ENCODE peak calls at places on chromosomes 4 and X, in nine cellular contexts. One of them, this sample, is unnamed. For H3K36me3, the result is how much of the 10 kb centered on the place peaks cover.

GRCh38 chr4:29307256-29307655 is 1412.9 kb upstream of the PCDH7 start:
- DNase-seq in K562: no peak
- DNase-seq in endothelial cell of umbilical vein: no peak
- DNase-seq in Peyer's patch: no peak
- DNase-seq in spleen: no peak
- DNase-seq in left ventricle myocardium inferior: no peak
- DNase-seq in brain microvascular endothelial cell: no peak
- DNase-seq in OCI-LY7: no peak
- DNase-seq in lower lobe of right lung: no peak
- DNase-seq in this sample: no peak

GRCh38 chr4:138305055-138305454 is 62.9 kb upstream of the SLC7A11 start:
- DNase-seq in K562: no peak
- DNase-seq in endothelial cell of umbilical vein: no peak
- DNase-seq in Peyer's patch: no peak
- DNase-seq in spleen: no peak
- DNase-seq in left ventricle myocardium inferior: no peak
- DNase-seq in brain microvascular endothelial cell: no peak
- DNase-seq in OCI-LY7: no peak
- DNase-seq in lower lobe of right lung: no peak
- DNase-seq in this sample: no peak

GRCh38 chr4:16196482-16197393 is 29.5 kb downstream of the TAPT1 start:
- DNase-seq in K562: no peak
- DNase-seq in endothelial cell of umbilical vein: peak
- DNase-seq in Peyer's patch: no peak
- DNase-seq in spleen: no peak
- DNase-seq in left ventricle myocardium inferior: no peak
- DNase-seq in brain microvascular endothelial cell: peak
- DNase-seq in OCI-LY7: no peak
- DNase-seq in lower lobe of right lung: no peak
- DNase-seq in this sample: no peak

GRCh38 chr4:22500128-22500611 is 15.7 kb downstream of the ADGRA3 start:
- DNase-seq in K562: no peak
- DNase-seq in endothelial cell of umbilical vein: no peak
- DNase-seq in Peyer's patch: no peak
- DNase-seq in spleen: no peak
- DNase-seq in left ventricle myocardium inferior: peak
- DNase-seq in brain microvascular endothelial cell: no peak
- DNase-seq in OCI-LY7: no peak
- DNase-seq in lower lobe of right lung: no peak
- DNase-seq in this sample: no peak

GRCh38 chr4:88807499-88807898 is 109.9 kb upstream of the NAP1L5 start:
- DNase-seq in K562: no peak
- DNase-seq in endothelial cell of umbilical vein: peak
- DNase-seq in Peyer's patch: peak
- DNase-seq in spleen: no peak
- DNase-seq in left ventricle myocardium inferior: no peak
- DNase-seq in brain microvascular endothelial cell: no peak
- DNase-seq in OCI-LY7: no peak
- DNase-seq in lower lobe of right lung: no peak
- DNase-seq in this sample: no peak

GRCh38 chrX:2577844-2578444 is 77.2 kb upstream of the DHRSX start:
- DNase-seq in K562: no peak
- DNase-seq in endothelial cell of umbilical vein: no peak
- DNase-seq in Peyer's patch: no peak
- DNase-seq in spleen: no peak
- DNase-seq in left ventricle myocardium inferior: no peak
- DNase-seq in brain microvascular endothelial cell: peak
- DNase-seq in OCI-LY7: no peak
- DNase-seq in lower lobe of right lung: no peak
- DNase-seq in this sample: no peak

GRCh38 chr4:84529169-84529751 is 30.2 kb upstream of the NKX6-1 start:
- DNase-seq in K562: peak
- DNase-seq in endothelial cell of umbilical vein: peak
- DNase-seq in Peyer's patch: no peak
- DNase-seq in spleen: no peak
- DNase-seq in left ventricle myocardium inferior: no peak
- DNase-seq in brain microvascular endothelial cell: no peak
- DNase-seq in OCI-LY7: peak
- DNase-seq in lower lobe of right lung: no peak
- DNase-seq in this sample: no peak

GRCh38 chrX:24694825-24695224 is 1.1 kb downstream of the POLA1 start:
- DNase-seq in K562: no peak
- DNase-seq in endothelial cell of umbilical vein: peak
- DNase-seq in Peyer's patch: no peak
- DNase-seq in spleen: no peak
- DNase-seq in left ventricle myocardium inferior: no peak
- DNase-seq in brain microvascular endothelial cell: no peak
- DNase-seq in OCI-LY7: no peak
- DNase-seq in lower lobe of right lung: no peak
- DNase-seq in this sample: no peak

GRCh38 chr4:152572417-152573086 is 36.7 kb upstream of the FBXW7 start:
- DNase-seq in K562: no peak
- DNase-seq in endothelial cell of umbilical vein: peak
- DNase-seq in Peyer's patch: no peak
- DNase-seq in spleen: no peak
- DNase-seq in left ventricle myocardium inferior: no peak
- DNase-seq in brain microvascular endothelial cell: peak
- DNase-seq in OCI-LY7: no peak
- DNase-seq in lower lobe of right lung: no peak
- DNase-seq in this sample: peak

GRCh38 chr4:184380707-184381106 is 93.6 kb downstream of the IRF2 start:
- DNase-seq in K562: no peak
- DNase-seq in endothelial cell of umbilical vein: no peak
- DNase-seq in Peyer's patch: no peak
- DNase-seq in spleen: no peak
- DNase-seq in left ventricle myocardium inferior: no peak
- DNase-seq in brain microvascular endothelial cell: no peak
- DNase-seq in OCI-LY7: no peak
- DNase-seq in lower lobe of right lung: no peak
- DNase-seq in this sample: no peak

GRCh38 chr4:96786306-96786705 is 946.4 kb downstream of the PDHA2 start:
- DNase-seq in K562: no peak
- DNase-seq in endothelial cell of umbilical vein: no peak
- DNase-seq in Peyer's patch: no peak
- DNase-seq in spleen: no peak
- DNase-seq in left ventricle myocardium inferior: no peak
- DNase-seq in brain microvascular endothelial cell: no peak
- DNase-seq in OCI-LY7: no peak
- DNase-seq in lower lobe of right lung: no peak
- DNase-seq in this sample: no peak

GRCh38 chrX:29560065-29560464 is 655.3 kb upstream of the MAGEB2 start:
- DNase-seq in K562: no peak
- DNase-seq in endothelial cell of umbilical vein: no peak
- DNase-seq in Peyer's patch: no peak
- DNase-seq in spleen: no peak
- DNase-seq in left ventricle myocardium inferior: no peak
- DNase-seq in brain microvascular endothelial cell: no peak
- DNase-seq in OCI-LY7: no peak
- DNase-seq in lower lobe of right lung: no peak
- DNase-seq in this sample: no peak

GRCh38 chr4:174930895-174931294 is 12.7 kb downstream of the ADAM29 start:
- DNase-seq in K562: no peak
- DNase-seq in endothelial cell of umbilical vein: no peak
- DNase-seq in Peyer's patch: no peak
- DNase-seq in spleen: no peak
- DNase-seq in left ventricle myocardium inferior: no peak
- DNase-seq in brain microvascular endothelial cell: no peak
- DNase-seq in OCI-LY7: peak
- DNase-seq in lower lobe of right lung: no peak
- DNase-seq in this sample: no peak

GRCh38 chr4:47482326-47482725 is 2.7 kb upstream of the ATP10D start:
- DNase-seq in K562: no peak
- DNase-seq in endothelial cell of umbilical vein: peak
- DNase-seq in Peyer's patch: no peak
- DNase-seq in spleen: no peak
- DNase-seq in left ventricle myocardium inferior: no peak
- DNase-seq in brain microvascular endothelial cell: peak
- DNase-seq in OCI-LY7: no peak
- DNase-seq in lower lobe of right lung: no peak
- DNase-seq in this sample: no peak
- H3K4me3 ChIP-seq in K562: no peak
- H3K4me3 ChIP-seq in endothelial cell of umbilical vein: no peak
- H3K4me3 ChIP-seq in Peyer's patch: no peak
- H3K4me3 ChIP-seq in spleen: no peak
- H3K4me3 ChIP-seq in left ventricle myocardium inferior: no peak
- H3K4me3 ChIP-seq in brain microvascular endothelial cell: no peak
- H3K4me3 ChIP-seq in OCI-LY7: no peak
- H3K4me3 ChIP-seq in lower lobe of right lung: no peak
- H3K4me3 ChIP-seq in this sample: no peak

GRCh38 chr4:118981171-118981838 is 92.7 kb downstream of the SYNPO2 start:
- DNase-seq in K562: no peak
- DNase-seq in endothelial cell of umbilical vein: no peak
- DNase-seq in Peyer's patch: no peak
- DNase-seq in spleen: no peak
- DNase-seq in left ventricle myocardium inferior: no peak
- DNase-seq in brain microvascular endothelial cell: no peak
- DNase-seq in OCI-LY7: no peak
- DNase-seq in lower lobe of right lung: no peak
- DNase-seq in this sample: no peak

GRCh38 chr4:118985170-118986000 is 96.7 kb downstream of the SYNPO2 start:
- DNase-seq in K562: no peak
- DNase-seq in endothelial cell of umbilical vein: no peak
- DNase-seq in Peyer's patch: no peak
- DNase-seq in spleen: no peak
- DNase-seq in left ventricle myocardium inferior: no peak
- DNase-seq in brain microvascular endothelial cell: no peak
- DNase-seq in OCI-LY7: no peak
- DNase-seq in lower lobe of right lung: no peak
- DNase-seq in this sample: no peak

GRCh38 chr4:118979712-118980111 is 91.1 kb downstream of the SYNPO2 start:
- DNase-seq in K562: no peak
- DNase-seq in endothelial cell of umbilical vein: no peak
- DNase-seq in Peyer's patch: no peak
- DNase-seq in spleen: no peak
- DNase-seq in left ventricle myocardium inferior: no peak
- DNase-seq in brain microvascular endothelial cell: no peak
- DNase-seq in OCI-LY7: no peak
- DNase-seq in lower lobe of right lung: no peak
- DNase-seq in this sample: no peak

GRCh38 chr4:118981839-118982381 is 93.3 kb downstream of the SYNPO2 start:
- DNase-seq in K562: peak
- DNase-seq in endothelial cell of umbilical vein: peak
- DNase-seq in Peyer's patch: peak
- DNase-seq in spleen: no peak
- DNase-seq in left ventricle myocardium inferior: no peak
- DNase-seq in brain microvascular endothelial cell: peak
- DNase-seq in OCI-LY7: peak
- DNase-seq in lower lobe of right lung: peak
- DNase-seq in this sample: no peak

DNA sequence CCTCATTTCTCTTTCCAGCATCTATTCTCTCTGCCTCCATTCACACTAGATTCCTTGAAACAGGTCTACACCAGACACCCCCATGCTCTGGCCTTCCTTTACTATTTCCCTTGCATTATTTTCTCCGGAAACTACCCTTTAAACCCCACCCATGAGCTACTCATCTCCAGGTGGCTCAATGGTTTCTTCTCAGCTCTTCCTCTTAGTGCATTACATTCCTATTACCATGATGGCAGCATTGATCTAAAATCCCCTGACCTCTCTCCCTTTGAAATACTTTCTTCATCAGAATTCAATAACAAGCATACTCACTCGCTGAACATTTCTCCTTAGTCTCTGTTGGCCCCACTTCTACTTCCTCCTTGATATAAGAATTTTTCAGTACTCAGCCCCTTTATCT is 94.6 kb downstream of the SYNPO2 start:
- DNase-seq in K562: no peak
- DNase-seq in endothelial cell of umbilical vein: no peak
- DNase-seq in Peyer's patch: no peak
- DNase-seq in spleen: no peak
- DNase-seq in left ventricle myocardium inferior: no peak
- DNase-seq in brain microvascular endothelial cell: no peak
- DNase-seq in OCI-LY7: no peak
- DNase-seq in lower lobe of right lung: no peak
- DNase-seq in this sample: no peak
- H3K36me3 ChIP-seq in K562: under half
- H3K36me3 ChIP-seq in endothelial cell of umbilical vein: under half
- H3K36me3 ChIP-seq in Peyer's patch: under half
- H3K36me3 ChIP-seq in spleen: under half
- H3K36me3 ChIP-seq in left ventricle myocardium inferior: under half
- H3K36me3 ChIP-seq in brain microvascular endothelial cell: under half
- H3K36me3 ChIP-seq in OCI-LY7: under half
- H3K36me3 ChIP-seq in lower lobe of right lung: under half
- H3K36me3 ChIP-seq in this sample: under half

DNA sequence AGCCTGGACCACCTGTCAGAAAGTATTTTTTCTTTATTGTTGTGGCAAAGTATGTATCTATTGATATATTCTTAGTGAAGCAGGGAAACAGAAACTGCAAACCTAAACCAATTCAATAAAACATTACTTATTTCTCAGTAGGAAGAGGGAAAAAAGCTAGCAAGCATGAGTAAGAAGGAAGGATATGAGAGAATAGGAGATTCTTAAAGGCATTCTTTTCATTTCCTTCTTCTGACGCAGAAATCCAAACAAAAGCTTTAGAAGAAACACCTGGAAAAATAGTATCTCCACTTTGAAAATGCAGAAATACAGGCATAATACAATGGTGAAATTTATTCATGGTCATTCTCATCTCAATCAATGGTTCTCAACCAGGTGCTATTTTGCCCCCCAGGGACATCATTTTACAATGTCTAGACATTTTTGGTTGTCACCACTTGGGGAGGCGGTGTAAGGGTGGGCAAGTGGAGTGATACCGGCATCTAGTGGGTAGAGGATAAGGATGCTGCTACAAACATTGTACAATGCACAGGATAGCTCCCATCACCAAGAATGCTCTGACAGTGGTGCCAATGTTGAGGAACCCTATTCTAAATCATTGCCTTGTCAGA is 21.7 kb upstream of the ATXN3L start:
- DNase-seq in K562: no peak
- DNase-seq in endothelial cell of umbilical vein: peak
- DNase-seq in Peyer's patch: no peak
- DNase-seq in spleen: no peak
- DNase-seq in left ventricle myocardium inferior: no peak
- DNase-seq in brain microvascular endothelial cell: no peak
- DNase-seq in OCI-LY7: peak
- DNase-seq in lower lobe of right lung: no peak
- DNase-seq in this sample: no peak
- TF ChIP-seq CTCF in K562: peak
- TF ChIP-seq CTCF in endothelial cell of umbilical vein: no peak
- TF ChIP-seq CTCF in Peyer's patch: no peak
- TF ChIP-seq CTCF in spleen: no peak
- TF ChIP-seq CTCF in left ventricle myocardium inferior: peak
- TF ChIP-seq CTCF in brain microvascular endothelial cell: no peak
- TF ChIP-seq CTCF in OCI-LY7: peak
- TF ChIP-seq CTCF in lower lobe of right lung: no peak
- TF ChIP-seq CTCF in this sample: no peak

DNA sequence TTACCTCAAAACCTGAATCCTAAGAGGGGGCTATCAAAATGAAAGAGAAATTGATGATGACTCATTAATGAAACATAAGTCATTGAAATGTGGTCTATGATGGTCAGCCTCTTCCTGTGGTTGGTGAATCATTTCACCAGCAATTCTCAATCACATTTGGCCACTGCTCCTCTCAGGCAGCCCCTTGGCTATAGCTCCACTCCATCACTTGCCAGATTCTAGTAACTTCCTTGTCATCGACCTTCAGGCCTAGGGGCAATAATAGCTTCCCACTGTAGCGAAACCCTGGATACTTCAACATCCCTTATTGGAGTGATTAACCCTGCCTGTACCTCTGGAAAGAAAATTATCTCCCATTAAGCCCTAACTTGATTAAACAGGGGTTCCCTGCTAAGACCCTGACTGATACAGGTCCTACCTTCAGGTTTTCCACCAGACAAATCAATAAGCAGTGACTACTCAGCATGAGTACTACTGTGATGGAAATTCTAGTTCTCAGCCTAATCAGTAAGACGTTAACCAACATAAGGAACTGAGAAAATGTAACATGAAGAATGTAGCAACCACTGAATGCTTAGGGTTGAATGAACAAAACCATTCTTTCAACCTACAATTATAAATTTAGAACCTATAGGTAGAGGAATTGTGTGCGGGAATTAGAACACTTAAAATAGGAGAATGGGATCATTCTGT is 30.4 kb downstream of the ADH7 start:
- DNase-seq in K562: no peak
- DNase-seq in endothelial cell of umbilical vein: peak
- DNase-seq in Peyer's patch: no peak
- DNase-seq in spleen: no peak
- DNase-seq in left ventricle myocardium inferior: no peak
- DNase-seq in brain microvascular endothelial cell: peak
- DNase-seq in OCI-LY7: no peak
- DNase-seq in lower lobe of right lung: no peak
- DNase-seq in this sample: no peak
- H3K4me3 ChIP-seq in K562: no peak
- H3K4me3 ChIP-seq in endothelial cell of umbilical vein: no peak
- H3K4me3 ChIP-seq in Peyer's patch: no peak
- H3K4me3 ChIP-seq in spleen: no peak
- H3K4me3 ChIP-seq in left ventricle myocardium inferior: no peak
- H3K4me3 ChIP-seq in brain microvascular endothelial cell: no peak
- H3K4me3 ChIP-seq in OCI-LY7: no peak
- H3K4me3 ChIP-seq in lower lobe of right lung: no peak
- H3K4me3 ChIP-seq in this sample: no peak